ENCODE peak calls at places on chromosomes 4 and X, in seven cellular contexts. D is left ventricle myocardium inferior, T is GM12865, E is breast epithelium, P is uterus, K is AG04449, C is fibroblast of mammary gland. M is an unnamed sample.

GRCh38 chr4:85591361-85592098 is 116.6 kb downstream of the ARHGAP24 start:
- DNase-seq in C (peak; percentile 68), P (no peak), T (no peak), D (no peak), E (no peak), K (no peak), M (no peak)

GRCh38 chrX:96703816-96704215 is 19.2 kb downstream of the DIAPH2 start:
- DNase-seq in K (no peak), D (no peak), P (no peak), C (no peak), T (no peak), E (no peak), M (no peak)

GRCh38 chrX:13341491-13342101 is 21.7 kb upstream of the ATXN3L start:
- DNase-seq in C (no peak), E (no peak), D (no peak), K (no peak), T (peak; percentile 1), P (no peak), M (peak; percentile 41)

GRCh38 chrX:14616876-14617275 is 87.5 kb downstream of the GLRA2 start:
- DNase-seq in T (no peak), C (peak; percentile 38), K (peak; percentile 42), P (no peak), E (no peak), D (no peak), M (no peak)

GRCh38 chrX:34638116-34638515 is 19.0 kb downstream of the TMEM47 start:
- DNase-seq in T (peak; percentile 11), D (no peak), C (peak; percentile 64), K (no peak), P (no peak), E (no peak), M (peak; percentile 52)

GRCh38 chrX:140091276-140091886 is 126.1 kb upstream of the CXorf66 start:
- DNase-seq in K (no peak), P (no peak), T (no peak), C (no peak), D (peak; percentile 25), E (no peak), M (no peak)

GRCh38 chr4:137621056-137621455 is 88.8 kb upstream of the PCDH18 start:
- DNase-seq in D (no peak), P (no peak), E (no peak), T (no peak), K (no peak), C (no peak), M (peak; percentile 19)

GRCh38 chr4:83231620-83232056 is 53.0 kb downstream of the COQ2 start:
- DNase-seq in K (no peak), D (no peak), E (no peak), P (no peak), C (peak; percentile 38), T (peak; percentile 82), M (no peak)

GRCh38 chrX:110667706-110668105 is 127.9 kb downstream of the CHRDL1 start:
- DNase-seq in E (no peak), D (no peak), T (no peak), P (no peak), K (no peak), C (no peak), M (no peak)

GRCh38 chrX:2498781-2499302 is 1.9 kb downstream of the DHRSX start:
- DNase-seq in K (no peak), C (peak; percentile 35), E (no peak), D (no peak), P (no peak), T (no peak), M (peak; percentile 47)

GRCh38 chr4:188719794-188720193 is 580.6 kb downstream of the TRIML1 start:
- DNase-seq in E (no peak), K (no peak), D (no peak), C (no peak), T (no peak), P (no peak), M (no peak)

GRCh38 chrX:131739823-131740222 is 195.9 kb downstream of the OR13H1 start:
- DNase-seq in E (no peak), P (no peak), K (no peak), T (no peak), D (no peak), C (no peak), M (no peak)

GRCh38 chrX:13373027-13373806 is 53.4 kb upstream of the ATXN3L start:
- DNase-seq in E (no peak), D (no peak), C (peak; percentile 19), T (no peak), P (no peak), K (no peak), M (no peak)

GRCh38 chr4:146638801-146639351 is at the start of gene POU4F2:
- DNase-seq in D (no peak), P (no peak), E (no peak), K (no peak), C (peak; percentile 8), T (peak; percentile 8), M (peak; percentile 25)

GRCh38 chrX:37993857-37994619 is 12.3 kb upstream of the SYTL5 start:
- DNase-seq in C (no peak), D (no peak), P (no peak), T (peak; percentile 81), K (no peak), E (no peak), M (no peak)

GRCh38 chrX:21926527-21927278 is 13.8 kb upstream of the SMS start:
- DNase-seq in D (no peak), T (peak; percentile 45), E (no peak), K (peak; percentile 86), P (no peak), C (peak; percentile 96), M (peak; percentile 93)

GRCh38 chr4:175996231-175996630 is 69.4 kb upstream of the WDR17 start:
- DNase-seq in E (no peak), P (no peak), K (no peak), T (no peak), D (no peak), C (no peak), M (no peak)

GRCh38 chr4:109748114-109748513 is 18.2 kb upstream of the PLA2G12A start:
- DNase-seq in P (no peak), K (no peak), C (no peak), D (no peak), E (no peak), T (no peak), M (no peak)

GRCh38 chr4:102116121-102116520 is 229.2 kb downstream of the SLC39A8 start:
- DNase-seq in E (no peak), T (no peak), D (no peak), P (no peak), K (no peak), C (no peak), M (no peak)

GRCh38 chr4:6467600-6467999 is 4.8 kb downstream of the PPP2R2C start:
- DNase-seq in E (peak; percentile 12), P (no peak), T (no peak), C (no peak), D (no peak), K (no peak), M (no peak)

GRCh38 chr4:142812091-142812490 is 34.0 kb downstream of the INPP4B start:
- DNase-seq in D (no peak), E (no peak), T (no peak), K (no peak), C (no peak), P (no peak), M (no peak)

GRCh38 chrX:22073928-22074327 is 41.8 kb downstream of the PHEX start:
- DNase-seq in T (no peak), E (no peak), K (no peak), P (no peak), C (no peak), D (no peak), M (no peak)

GRCh38 chr4:68326146-68326545 is 23.7 kb downstream of the YTHDC1 start:
- DNase-seq in K (no peak), P (no peak), T (no peak), D (no peak), C (no peak), E (no peak), M (no peak)

GRCh38 chrX:40094041-40094899 is 3.5 kb downstream of the BCOR start:
- DNase-seq in P (peak; percentile 60), C (no peak), E (no peak), T (peak; percentile 23), K (no peak), D (peak; percentile 69), M (no peak)

GRCh38 chr4:75702919-75703411 is 21.4 kb upstream of the USO1 start:
- DNase-seq in P (no peak), K (no peak), C (no peak), T (no peak), D (no peak), E (no peak), M (no peak)

GRCh38 chrX:68697036-68697435 is 49.6 kb downstream of the STARD8 start:
- DNase-seq in T (no peak), D (no peak), C (no peak), E (no peak), K (no peak), P (no peak), M (no peak)
- H3K4me3 ChIP-seq in T (no peak overlapping the region), D (peak overlapping the region; percentile 77), C (no peak overlapping the region), E (no peak overlapping the region), K (no peak overlapping the region), P (no peak overlapping the region), M (no peak overlapping the region)

GRCh38 chrX:16589211-16589610 is 60.7 kb upstream of the S100G start:
- DNase-seq in E (no peak), T (no peak), K (no peak), P (no peak), C (peak; percentile 91), D (no peak), M (peak; percentile 72)
- TF ChIP-seq CTCF in E (no peak), T (no peak), K (no peak), P (no peak), C (no peak), D (no peak), M (no peak)

DNA sequence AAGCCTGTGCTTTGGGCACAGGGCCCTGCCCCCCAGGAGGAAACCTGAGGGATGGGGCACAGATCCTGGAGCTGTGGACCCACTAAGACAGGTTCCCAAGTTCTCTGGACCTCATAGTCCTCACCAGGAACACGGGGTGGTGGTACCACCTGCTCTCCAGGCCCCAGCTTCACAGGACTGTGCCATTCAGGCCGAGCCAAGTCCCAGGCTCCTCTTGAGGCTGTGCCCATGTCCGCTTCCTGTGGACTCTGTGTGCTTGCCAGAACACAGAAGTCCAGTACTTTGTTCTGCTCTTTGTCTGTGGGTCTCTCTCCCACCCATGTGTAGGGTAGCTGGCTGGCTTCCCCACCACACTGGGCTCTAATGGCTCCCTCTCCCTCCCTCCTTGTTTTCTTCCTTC is 104.5 kb upstream of the PSAPL1 start:
- DNase-seq in C (no peak), K (no peak), P (no peak), D (no peak), T (no peak), E (no peak), M (no peak)
- H3K4me3 ChIP-seq in C (no peak overlapping the region), K (no peak overlapping the region), P (no peak overlapping the region), D (no peak overlapping the region), T (no peak overlapping the region), E (no peak overlapping the region), M (no peak overlapping the region)

GRCh38 chr4:2194556-2194955 is 47.4 kb downstream of the HAUS3 start:
- DNase-seq in K (no peak), C (no peak), D (no peak), E (no peak), P (no peak), T (no peak), M (no peak)
- TF ChIP-seq CTCF in K (no peak), C (no peak), D (no peak), E (no peak), P (no peak), T (no peak), M (no peak)

GRCh38 chr4:69503558-69503957 is 7.9 kb upstream of the UGT2B4 start:
- DNase-seq in K (no peak), T (no peak), C (no peak), P (no peak), D (no peak), E (no peak), M (no peak)
- H3K4me3 ChIP-seq in K (no peak overlapping the region), T (no peak overlapping the region), C (no peak overlapping the region), P (no peak overlapping the region), D (no peak overlapping the region), E (no peak overlapping the region), M (no peak overlapping the region)